ENCODE peak calls at places on chromosomes 13 and 19, in four cellular contexts. One of them, this sample, is unnamed.

GRCh38 chr19:18789422-18789832 is 1.7 kb downstream of the COMP start:
- DNase-seq in RWPE1: no peak
- DNase-seq in WTC11: no peak
- DNase-seq in AG04450: no peak
- DNase-seq in this sample: peak

GRCh38 chr13:77386880-77387606 is 60.1 kb upstream of the MYCBP2 start:
- DNase-seq in RWPE1: no peak
- DNase-seq in WTC11: no peak
- DNase-seq in AG04450: no peak
- DNase-seq in this sample: no peak

GRCh38 chr13:74026753-74027152 is 107.5 kb downstream of the KLF12 start:
- DNase-seq in RWPE1: peak
- DNase-seq in WTC11: peak
- DNase-seq in AG04450: no peak
- DNase-seq in this sample: peak

GRCh38 chr19:48596679-48597465 is 9.7 kb upstream of the SPACA4 start:
- DNase-seq in AG04450: no peak
- DNase-seq in WTC11: no peak
- DNase-seq in RWPE1: no peak
- DNase-seq in this sample: peak

GRCh38 chr19:40889366-40889765 is 7.3 kb upstream of the CYP2A7 start:
- DNase-seq in AG04450: no peak
- DNase-seq in RWPE1: no peak
- DNase-seq in WTC11: no peak
- DNase-seq in this sample: no peak

GRCh38 chr19:858868-859843 is at the start of gene CFD:
- DNase-seq in WTC11: peak
- DNase-seq in AG04450: no peak
- DNase-seq in RWPE1: no peak
- DNase-seq in this sample: peak

GRCh38 chr13:99329477-99329876 is 22.3 kb upstream of the GPR183 start:
- DNase-seq in RWPE1: no peak
- DNase-seq in WTC11: no peak
- DNase-seq in AG04450: no peak
- DNase-seq in this sample: no peak

GRCh38 chr13:32838985-32839384 is 177.2 kb upstream of the KL start:
- DNase-seq in AG04450: no peak
- DNase-seq in WTC11: no peak
- DNase-seq in RWPE1: no peak
- DNase-seq in this sample: no peak

GRCh38 chr19:41363753-41364545 is at the start of gene B9D2:
- DNase-seq in RWPE1: peak
- DNase-seq in AG04450: peak
- DNase-seq in WTC11: peak
- DNase-seq in this sample: peak

GRCh38 chr19:53910170-53910518 is 1.1 kb downstream of the CACNG7 start:
- DNase-seq in RWPE1: no peak
- DNase-seq in AG04450: no peak
- DNase-seq in WTC11: peak
- DNase-seq in this sample: peak

This sample was measured in H7.